ENCODE peak calls at places on chromosome 21, in seven cellular contexts. O is endodermal cell, W is cardiac muscle cell, U is kidney, Q is brain microvascular endothelial cell, X is SK-N-SH, Z is adrenal gland. T is an unnamed sample.

GRCh38 chr21:34844924-34845238 is 176.1 kb downstream of the CLIC6 start:
- DNase-seq in Q (no peak), Z (no peak), X (no peak), W (no peak), O (peak), U (no peak), T (peak)

GRCh38 chr21:39518845-39519205 is 67.1 kb downstream of the SH3BGR start:
- DNase-seq in O (no peak), W (peak), X (no peak), Q (no peak), Z (no peak), U (no peak), T (no peak)

GRCh38 chr21:36437745-36438128 is 42.2 kb downstream of the CLDN14 start:
- DNase-seq in W (peak), X (no peak), Z (peak), O (no peak), U (no peak), Q (peak), T (no peak)

GRCh38 chr21:17466166-17466565 is 46.7 kb upstream of the CXADR start:
- DNase-seq in U (no peak), W (peak), Z (no peak), O (no peak), X (no peak), Q (peak), T (no peak)

GRCh38 chr21:34796518-34797201 is 127.9 kb downstream of the CLIC6 start:
- DNase-seq in X (no peak), Z (no peak), U (no peak), Q (no peak), W (no peak), O (peak), T (no peak)

GRCh38 chr21:35204850-35205564 is 155.9 kb upstream of the RUNX1 start:
- DNase-seq in Z (peak), Q (peak), X (no peak), U (peak), O (peak), W (peak), T (peak)

GRCh38 chr21:34967509-34968289 is 81.4 kb downstream of the RUNX1 start:
- DNase-seq in Q (no peak), O (no peak), U (no peak), W (no peak), X (no peak), Z (no peak), T (no peak)

GRCh38 chr21:16594191-16594590 is 864.4 kb downstream of the USP25 start:
- DNase-seq in Z (no peak), U (no peak), W (no peak), O (no peak), Q (no peak), X (no peak), T (no peak)

GRCh38 chr21:27734146-27734545 is 767.3 kb upstream of the ADAMTS5 start:
- DNase-seq in U (no peak), O (no peak), Z (no peak), Q (peak), X (no peak), W (peak), T (no peak)

GRCh38 chr21:37373539-37373938 is 7.0 kb downstream of the DYRK1A start:
- DNase-seq in O (no peak), X (no peak), Z (no peak), W (no peak), Q (no peak), U (no peak), T (no peak)

GRCh38 chr21:17524635-17525034 is 11.8 kb downstream of the CXADR start:
- DNase-seq in O (no peak), W (no peak), Q (no peak), Z (no peak), X (no peak), U (no peak), T (no peak)

GRCh38 chr21:43890042-43890441 is 25.0 kb downstream of the AGPAT3 start:
- DNase-seq in U (no peak), Q (no peak), X (no peak), Z (no peak), W (no peak), O (peak), T (no peak)

GRCh38 chr21:31351438-31351837 is 7.4 kb upstream of the TIAM1 start:
- DNase-seq in W (peak), X (no peak), U (no peak), Z (no peak), O (no peak), Q (peak), T (no peak)

GRCh38 chr21:34367320-34367935 is 3.6 kb downstream of the KCNE2 start:
- DNase-seq in Z (peak), X (peak), Q (peak), O (peak), U (no peak), W (peak), T (peak)

GRCh38 chr21:21200103-21200938 is 202.1 kb downstream of the NCAM2 start:
- DNase-seq in Z (peak), O (no peak), Q (peak), U (no peak), X (no peak), W (peak), T (no peak)

GRCh38 chr21:37496972-37497371 is 130.4 kb downstream of the DYRK1A start:
- DNase-seq in X (no peak), O (no peak), Q (no peak), Z (no peak), U (no peak), W (peak), T (no peak)

GRCh38 chr21:41651396-41651795 is 115.5 kb downstream of the RIPK4 start:
- DNase-seq in O (no peak), X (no peak), Q (no peak), Z (no peak), U (no peak), W (no peak), T (no peak)

GRCh38 chr21:38350681-38351080 is 93.9 kb downstream of the KCNJ15 start:
- DNase-seq in Z (no peak), O (peak), Q (no peak), X (no peak), W (peak), U (no peak), T (no peak)

GRCh38 chr21:38948981-38949380 is 143.3 kb downstream of the ETS2 start:
- DNase-seq in W (no peak), O (no peak), Q (no peak), X (no peak), U (no peak), Z (no peak), T (no peak)

GRCh38 chr21:31248598-31248997 is 95.5 kb downstream of the TIAM1 start:
- DNase-seq in Z (no peak), X (no peak), W (no peak), O (no peak), U (no peak), Q (peak), T (no peak)

GRCh38 chr21:35222021-35222420 is 172.9 kb upstream of the RUNX1 start:
- DNase-seq in U (no peak), W (no peak), X (no peak), Z (no peak), O (no peak), Q (no peak), T (peak)

GRCh38 chr21:25717491-25718139 is 17.1 kb downstream of the ATP5PF start:
- DNase-seq in O (no peak), W (peak), U (no peak), X (no peak), Z (no peak), Q (peak), T (no peak)

GRCh38 chr21:43667191-43667904 is 8.0 kb downstream of the RRP1B start:
- DNase-seq in Z (no peak), O (no peak), X (no peak), W (peak), U (no peak), Q (peak), T (no peak)

GRCh38 chr21:22743085-22743484 is 1744.9 kb downstream of the NCAM2 start:
- DNase-seq in Z (no peak), X (peak), W (no peak), U (no peak), Q (no peak), O (no peak), T (no peak)

GRCh38 chr21:30480145-30480544 is at the start of gene KRTAP19-1:
- DNase-seq in O (no peak), U (no peak), Q (no peak), W (no peak), Z (no peak), X (no peak), T (no peak)

GRCh38 chr21:38985423-38986378 is 180.0 kb downstream of the ETS2 start:
- DNase-seq in X (peak), Z (peak), U (peak), O (no peak), W (peak), Q (peak), T (no peak)

GRCh38 chr21:41632748-41633475 is 125.0 kb upstream of the TMPRSS2 start:
- DNase-seq in U (no peak), O (no peak), Z (no peak), W (no peak), X (no peak), Q (no peak), T (no peak)

GRCh38 chr21:42289926-42290325 is 25.3 kb downstream of the TFF3 start:
- DNase-seq in O (no peak), W (no peak), Z (peak), U (peak), X (no peak), Q (no peak), T (no peak)

GRCh38 chr21:43574741-43575465 is 84.4 kb downstream of the HSF2BP start:
- DNase-seq in O (no peak), W (no peak), Q (no peak), U (no peak), Z (peak), X (no peak), T (no peak)

GRCh38 chr21:23543334-23543733 is 2063.9 kb downstream of the MRPL39 start:
- DNase-seq in Z (peak), O (no peak), X (no peak), U (no peak), Q (no peak), W (no peak), T (no peak)

GRCh38 chr21:15172963-15173362 is 108.2 kb upstream of the NRIP1 start:
- DNase-seq in Q (no peak), U (no peak), X (no peak), O (no peak), W (no peak), Z (no peak), T (no peak)

GRCh38 chr21:37863842-37864241 is 52.4 kb downstream of the KCNJ6 start:
- DNase-seq in O (peak), U (no peak), Q (peak), Z (peak), W (peak), X (no peak), T (no peak)

GRCh38 chr21:10425856-10426255 is 95.5 kb upstream of the TPTE start:
- DNase-seq in Q (no peak), Z (no peak), X (no peak), U (no peak), W (no peak), O (no peak), T (no peak)

GRCh38 chr21:27275294-27275927 is 308.5 kb upstream of the ADAMTS5 start:
- DNase-seq in Q (peak), X (peak), Z (no peak), W (peak), U (no peak), O (no peak), T (no peak)

GRCh38 chr21:40074710-40075109 is 207.5 kb downstream of the PCP4 start:
- DNase-seq in U (no peak), X (no peak), Z (no peak), Q (no peak), O (no peak), W (no peak), T (no peak)

GRCh38 chr21:22758478-22758877 is 1760.3 kb downstream of the NCAM2 start:
- DNase-seq in Z (no peak), W (no peak), U (no peak), X (no peak), O (no peak), Q (no peak), T (no peak)

DNA sequence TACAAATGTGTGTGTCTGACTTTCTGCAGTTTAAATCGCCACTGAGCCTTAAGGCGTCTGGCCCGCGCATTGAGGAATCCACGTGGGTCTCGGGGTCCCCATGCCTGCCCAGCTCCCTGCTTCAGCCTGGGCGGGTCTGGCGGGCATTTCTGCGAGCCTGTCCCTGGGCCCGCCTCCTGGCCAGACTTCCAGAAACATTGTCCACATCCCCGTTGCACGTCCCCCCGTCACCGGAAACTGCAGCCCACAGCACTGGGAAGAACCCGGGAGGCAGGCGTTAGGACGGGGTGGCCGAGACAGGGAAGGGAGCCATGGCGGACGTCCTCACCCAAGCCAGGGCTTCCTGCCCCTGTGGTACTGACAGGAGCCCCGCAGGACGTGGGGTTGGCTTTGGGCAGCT is 113.1 kb upstream of the COL6A1 start:
- DNase-seq in U (no peak), W (no peak), X (no peak), O (peak), Q (no peak), Z (no peak), T (no peak)
- H3K27ac ChIP-seq in U (no peak), W (no peak), X (no peak), O (no peak), Q (no peak), Z (no peak), T (no peak)

DNA sequence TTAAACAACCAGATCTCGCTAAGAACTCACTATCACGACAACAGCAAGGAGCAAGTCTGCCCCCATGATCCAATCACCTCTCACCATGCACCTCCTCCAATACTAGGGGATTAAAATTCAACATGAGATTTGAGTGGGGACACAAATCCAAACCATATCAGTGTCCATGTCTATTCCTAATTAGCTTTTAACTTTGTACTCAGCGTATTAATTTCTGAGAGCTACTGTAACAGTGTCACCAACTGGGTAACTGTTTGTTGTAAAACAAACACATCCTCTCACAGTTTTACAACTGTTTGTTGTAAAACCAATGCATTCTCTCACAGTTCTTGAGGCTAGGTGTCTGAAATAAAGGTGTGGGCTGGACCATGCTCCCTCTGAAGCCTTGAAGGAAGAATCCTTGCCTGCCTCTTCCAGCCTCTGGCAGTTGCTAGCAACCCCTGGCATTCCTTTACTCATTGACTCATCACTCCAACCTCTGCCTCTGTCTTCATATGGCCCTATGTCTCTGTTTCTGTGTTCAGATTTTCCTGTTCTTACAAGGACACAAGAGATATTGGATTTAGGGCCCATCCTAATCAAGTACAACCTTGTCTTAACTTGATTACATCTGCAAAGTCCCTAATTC is 121.2 kb downstream of the LTN1 start:
- DNase-seq in Q (peak), O (no peak), U (no peak), X (no peak), W (no peak), Z (no peak), T (no peak)
- TF ChIP-seq CTCF in Q (no peak), O (peak), U (no peak), X (no peak), W (no peak), Z (no peak), T (no peak)

DNA sequence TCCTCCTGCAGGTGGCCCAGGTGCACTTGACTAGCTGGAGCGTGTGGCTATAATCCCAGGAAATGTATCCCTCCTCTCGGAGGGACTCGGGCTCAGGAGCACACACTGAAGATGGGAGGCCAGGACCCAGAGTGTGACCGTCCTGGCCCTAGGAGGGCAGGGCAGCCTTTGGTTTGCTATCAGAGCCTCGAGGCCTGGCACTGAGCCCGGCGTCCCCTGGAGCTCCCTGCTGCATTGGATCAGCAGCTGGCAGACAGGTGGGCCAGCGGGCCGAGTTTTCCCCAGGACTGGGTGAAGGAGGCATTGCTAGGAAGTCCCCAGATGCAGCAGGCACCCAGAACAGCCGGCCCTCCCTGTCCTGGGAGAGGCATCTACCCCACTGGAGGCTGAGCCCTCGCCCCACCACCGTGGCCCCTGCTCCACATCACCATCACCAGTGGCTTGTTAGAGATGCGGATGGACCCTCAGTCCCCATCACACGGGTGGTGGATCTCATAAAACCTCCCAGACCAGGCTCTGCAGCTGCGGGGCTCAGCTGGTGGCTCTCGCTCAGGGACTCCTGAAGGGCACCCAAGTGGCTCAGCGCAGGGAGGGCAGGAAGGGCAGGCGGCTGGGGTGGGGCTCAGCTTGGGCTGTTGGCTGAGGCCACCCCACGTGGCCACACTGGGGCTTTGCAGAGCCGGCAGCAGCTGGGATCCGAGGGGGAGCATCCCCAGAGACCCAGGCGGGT is 32.7 kb upstream of the POFUT2 start:
- DNase-seq in Q (no peak), O (peak), Z (no peak), W (no peak), X (peak), U (peak), T (no peak)
- H3K27ac ChIP-seq in Q (no peak), O (no peak), Z (peak), W (peak), X (no peak), U (peak), T (no peak)

GRCh38 chr21:33300701-33301631 is 23.8 kb upstream of the IFNAR1 start:
- DNase-seq in X (peak), Q (no peak), O (no peak), W (peak), Z (no peak), U (no peak), T (peak)

GRCh38 chr21:33301632-33302002 is 23.2 kb upstream of the IFNAR1 start:
- DNase-seq in U (no peak), O (no peak), W (no peak), Z (no peak), Q (no peak), X (no peak), T (no peak)

GRCh38 chr21:33302055-33302454 is 22.7 kb upstream of the IFNAR1 start:
- DNase-seq in W (no peak), X (no peak), Z (no peak), U (no peak), Q (no peak), O (no peak), T (no peak)

GRCh38 chr21:33305344-33305671 is 19.5 kb upstream of the IFNAR1 start:
- DNase-seq in Q (no peak), Z (no peak), W (no peak), X (no peak), O (no peak), U (no peak), T (no peak)

GRCh38 chr21:33302796-33303195 is 22.0 kb upstream of the IFNAR1 start:
- DNase-seq in Q (no peak), Z (no peak), U (no peak), O (peak), X (no peak), W (no peak), T (no peak)
- TF ChIP-seq CTCF in Q (peak), Z (no peak), U (no peak), O (peak), X (no peak), W (no peak), T (peak)